ENCODE peak calls at places on chromosomes 7 and 10, in six cellular contexts. Z is psoas muscle; G is neural progenitor cell; W is IMR-90; D is adrenal gland; C is effector memory CD4-positive, alpha-beta T cell. Q is an unnamed sample.

GRCh38 chr10:77594171-77594783 is 43.3 kb downstream of the KCNMA1 start:
- DNase-seq in Z (no peak), G (no peak), W (no peak), D (no peak), C (no peak), Q (no peak)

GRCh38 chr7:27802977-27803376 is 63.0 kb downstream of the TAX1BP1 start:
- DNase-seq in Z (no peak), G (no peak), W (no peak), D (no peak), C (no peak), Q (no peak)

GRCh38 chr7:1812693-1813393 is 142.8 kb downstream of the ELFN1 start:
- DNase-seq in Z (no peak), G (peak; percentile 69), W (no peak), D (peak; percentile 51), C (no peak), Q (no peak)

GRCh38 chr7:44293561-44294324 is 31.7 kb downstream of the CAMK2B start:
- DNase-seq in Z (peak; percentile 58), G (peak; percentile 57), W (no peak), D (peak; percentile 41), C (no peak), Q (no peak)

GRCh38 chr7:142481548-142481947 is 223.7 kb upstream of the PRSS58 start:
- DNase-seq in Z (no peak), G (peak; percentile 7), W (peak; percentile 53), D (no peak), C (no peak), Q (no peak)

GRCh38 chr7:65974191-65974801 is 7.7 kb downstream of the GUSB start:
- DNase-seq in Z (no peak), G (no peak), W (no peak), D (peak; percentile 49), C (no peak), Q (peak; percentile 76)

GRCh38 chr7:6012355-6013104 is 3.5 kb downstream of the AIMP2 start:
- DNase-seq in Z (no peak), G (no peak), W (no peak), D (no peak), C (no peak), Q (no peak)

GRCh38 chr7:98194672-98195457 is 16.4 kb upstream of the BHLHA15 start:
- DNase-seq in Z (no peak), G (no peak), W (peak; percentile 20), D (no peak), C (no peak), Q (no peak)

GRCh38 chr7:54946764-54947163 is 72.1 kb upstream of the EGFR start:
- DNase-seq in Z (no peak), G (no peak), W (no peak), D (no peak), C (no peak), Q (no peak)

GRCh38 chr7:41156268-41156667 is 546.6 kb downstream of the INHBA start:
- DNase-seq in Z (no peak), G (peak; percentile 25), W (peak; percentile 54), D (no peak), C (no peak), Q (no peak)

GRCh38 chr10:97842658-97843295 is 6.9 kb upstream of the GOLGA7B start:
- DNase-seq in Z (no peak), G (no peak), W (no peak), D (no peak), C (no peak), Q (no peak)

GRCh38 chr7:101754432-101755159 is 62.8 kb upstream of the CUX1 start:
- DNase-seq in Z (no peak), G (no peak), W (peak; percentile 47), D (peak; percentile 62), C (no peak), Q (no peak)

GRCh38 chr7:142301923-142302550 is 44.2 kb upstream of the PRSS58 start:
- DNase-seq in Z (no peak), G (no peak), W (no peak), D (no peak), C (no peak), Q (no peak)

GRCh38 chr7:102146122-102146521 is 140.5 kb upstream of the SH2B2 start:
- DNase-seq in Z (peak; percentile 96), G (no peak), W (no peak), D (peak; percentile 83), C (no peak), Q (no peak)

GRCh38 chr10:124152781-124153600 is 59.6 kb upstream of the CHST15 start:
- DNase-seq in Z (peak; percentile 67), G (no peak), W (peak; percentile 63), D (peak; percentile 80), C (peak; percentile 17), Q (no peak)

GRCh38 chr10:122140477-122140902 is 130.6 kb upstream of the BTBD16 start:
- DNase-seq in Z (peak; percentile 75), G (no peak), W (peak; percentile 66), D (peak; percentile 63), C (no peak), Q (no peak)

GRCh38 chr10:37101261-37101660 is 24.1 kb upstream of the ANKRD30A start:
- DNase-seq in Z (no peak), G (no peak), W (no peak), D (no peak), C (no peak), Q (no peak)

DNA sequence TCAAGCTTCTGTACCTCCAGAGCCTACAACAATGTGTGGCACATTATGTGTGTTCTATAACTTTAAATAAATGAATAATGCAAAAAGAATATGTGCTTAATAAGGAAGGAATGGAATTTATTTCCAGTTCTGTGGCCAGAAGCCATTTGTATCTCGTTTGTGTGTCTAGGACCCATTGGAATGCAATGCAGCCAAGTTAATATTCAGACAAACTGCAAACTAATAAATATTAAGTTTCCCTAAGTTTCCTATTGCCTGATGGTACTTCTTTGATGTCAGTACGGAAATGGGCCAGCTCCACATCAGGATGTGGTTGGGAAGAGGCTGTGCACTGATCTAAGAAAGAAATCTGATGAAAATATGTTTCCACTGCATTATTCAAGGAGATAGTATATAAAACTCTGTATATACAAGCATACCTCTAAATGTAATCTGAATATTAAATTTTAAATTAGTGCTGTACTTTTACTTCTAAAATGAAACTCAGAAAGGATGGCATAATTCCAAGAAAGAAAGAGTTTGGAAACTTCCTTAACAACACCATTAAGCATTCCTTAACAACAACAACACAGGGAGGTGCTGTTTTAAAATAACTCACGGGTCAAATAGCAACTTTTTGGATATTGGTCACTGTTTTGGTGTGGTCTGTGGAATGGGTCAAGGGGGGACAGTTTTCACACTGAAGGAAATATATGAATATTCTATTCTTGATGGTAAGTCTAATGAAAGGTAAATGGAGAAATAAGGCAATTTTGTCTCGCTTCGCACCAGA is 29.4 kb upstream of the ANKRD30A start:
- DNase-seq in Z (no peak), G (no peak), W (no peak), D (no peak), C (no peak), Q (no peak)
- H3K9me3 ChIP-seq in Z (no peaks in the 10 kb centered on the region), G (peaks cover 40% of the 10 kb centered on the region), W (peaks cover 4% of the 10 kb centered on the region), D (no peaks in the 10 kb centered on the region), C (no peaks in the 10 kb centered on the region), Q (no peaks in the 10 kb centered on the region)

GRCh38 chr10:118545381-118545780 is 50.1 kb downstream of the PRLHR start:
- DNase-seq in Z (no peak), G (no peak), W (no peak), D (no peak), C (no peak), Q (no peak)

GRCh38 chr10:118543714-118544400 is 51.6 kb downstream of the PRLHR start:
- DNase-seq in Z (no peak), G (peak; percentile 68), W (peak; percentile 5), D (peak; percentile 69), C (no peak), Q (peak; percentile 33)

GRCh38 chr10:118546479-118546878 is 49.0 kb downstream of the PRLHR start:
- DNase-seq in Z (no peak), G (no peak), W (no peak), D (no peak), C (no peak), Q (no peak)

GRCh38 chr10:118544401-118544948 is 51.0 kb downstream of the PRLHR start:
- DNase-seq in Z (no peak), G (no peak), W (no peak), D (no peak), C (no peak), Q (no peak)

DNA sequence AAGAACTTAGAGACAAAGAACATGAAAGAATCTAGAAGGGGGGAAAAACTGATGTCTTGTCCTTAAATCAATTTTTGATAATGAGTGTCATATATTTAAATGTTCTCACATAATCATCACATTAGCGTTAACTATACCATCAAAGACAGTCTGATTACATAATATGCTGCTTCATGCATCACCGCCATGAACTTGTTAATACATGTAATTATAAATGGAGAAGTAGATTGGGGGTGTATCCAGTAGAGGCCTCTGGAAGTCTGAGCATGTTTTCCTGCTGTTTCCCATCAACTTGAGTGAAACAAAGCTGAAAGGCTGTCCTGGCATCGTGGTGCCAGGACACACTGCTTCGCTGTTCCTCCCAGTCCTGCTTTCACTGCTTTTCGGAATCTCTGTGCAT is 48.2 kb downstream of the PRLHR start:
- DNase-seq in Z (no peak), G (no peak), W (no peak), D (no peak), C (no peak), Q (no peak)
- H3K4me1 ChIP-seq in Z (no peaks in the 10 kb centered on the region), G (no peaks in the 10 kb centered on the region), W (no peaks in the 10 kb centered on the region), D (no peaks in the 10 kb centered on the region), C (no peaks in the 10 kb centered on the region), Q (no peaks in the 10 kb centered on the region)

DNA sequence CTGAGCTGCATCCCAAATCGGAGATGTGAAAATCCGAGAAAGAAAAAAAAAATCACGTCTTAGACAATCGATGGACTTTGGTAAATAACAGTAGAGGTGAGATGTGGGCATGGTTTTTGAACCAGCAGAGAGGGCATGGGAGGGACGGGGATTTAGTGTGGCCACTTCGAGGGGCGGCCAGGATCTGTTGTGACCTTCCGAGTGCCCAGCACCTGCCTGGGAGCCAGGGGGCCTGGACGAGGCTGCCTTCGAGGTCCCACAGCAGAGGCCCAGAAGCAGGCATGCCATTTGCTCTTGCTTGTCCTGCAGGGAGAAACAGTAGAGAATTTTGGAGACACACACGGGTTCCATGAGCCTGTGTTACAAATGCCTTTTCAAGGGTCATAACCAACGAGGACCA is 469.7 kb upstream of the FOXK1 start:
- DNase-seq in Z (peak; percentile 5), G (no peak), W (no peak), D (no peak), C (no peak), Q (no peak)
- H3K9me3 ChIP-seq in Z (no peaks in the 10 kb centered on the region), G (no peaks in the 10 kb centered on the region), W (peaks cover 22% of the 10 kb centered on the region), D (no peaks in the 10 kb centered on the region), C (no peaks in the 10 kb centered on the region), Q (no peaks in the 10 kb centered on the region)

GRCh38 chr7:16913643-16914042 is 31.9 kb upstream of the AGR3 start:
- DNase-seq in Z (no peak), G (no peak), W (no peak), D (no peak), C (no peak), Q (no peak)

GRCh38 chr7:16915405-16915804 is 33.6 kb upstream of the AGR3 start:
- DNase-seq in Z (no peak), G (no peak), W (peak; percentile 91), D (no peak), C (no peak), Q (no peak)

GRCh38 chr7:16916111-16916639 is 34.4 kb upstream of the AGR3 start:
- DNase-seq in Z (no peak), G (no peak), W (peak; percentile 89), D (no peak), C (no peak), Q (no peak)

GRCh38 chr7:16914771-16915170 is 33.0 kb upstream of the AGR3 start:
- DNase-seq in Z (no peak), G (no peak), W (no peak), D (no peak), C (no peak), Q (no peak)

DNA sequence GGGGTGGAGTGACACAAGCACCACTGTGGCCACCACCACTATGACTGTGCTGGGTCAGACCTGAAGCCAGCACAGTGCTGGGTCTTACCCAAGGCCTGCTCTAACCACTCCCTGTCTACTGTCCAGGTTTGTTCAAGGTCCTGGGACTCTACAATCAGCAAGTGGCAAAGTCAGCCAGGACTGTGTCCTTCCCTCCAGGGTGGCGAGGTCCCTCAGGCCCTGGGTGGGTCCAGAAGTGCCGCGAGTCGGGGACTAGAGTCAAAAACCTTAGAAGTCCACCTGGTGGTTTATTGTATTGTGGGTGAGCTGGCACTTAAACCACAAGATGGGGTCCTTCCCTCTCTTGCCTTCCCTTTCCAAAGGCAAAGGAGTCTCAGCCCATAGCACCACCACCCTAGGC is 30.8 kb upstream of the AGR3 start:
- DNase-seq in Z (no peak), G (no peak), W (no peak), D (no peak), C (no peak), Q (no peak)
- H3K4me1 ChIP-seq in Z (no peaks in the 10 kb centered on the region), G (peaks cover 14% of the 10 kb centered on the region), W (peaks cover 7% of the 10 kb centered on the region), D (no peaks in the 10 kb centered on the region), C (no peaks in the 10 kb centered on the region), Q (no peaks in the 10 kb centered on the region)